ENCODE peak calls at places on chromosomes 4 and X, in five cellular contexts. N, E, A, F and J are unnamed samples. For H3K36me3, the result is how much of the 10 kb centered on the place peaks cover.

GRCh38 chrX:138986866-138987265 is 275.3 kb upstream of the FGF13 start:
- DNase-seq in N (no peak), E (no peak), A (no peak), F (no peak), J (no peak)

GRCh38 chr4:112099701-112100289 is 45.5 kb upstream of the FAM241A start:
- DNase-seq in N (peak), E (no peak), A (no peak), F (no peak), J (no peak)

GRCh38 chr4:39042365-39042764 is 10.2 kb upstream of the TMEM156 start:
- DNase-seq in N (no peak), E (no peak), A (no peak), F (no peak), J (no peak)

GRCh38 chr4:170009291-170009690 is 16.9 kb downstream of the MFAP3L start:
- DNase-seq in N (no peak), E (no peak), A (no peak), F (no peak), J (no peak)

GRCh38 chrX:134454506-134454905 is 5.5 kb upstream of the HPRT1 start:
- DNase-seq in N (no peak), E (no peak), A (no peak), F (no peak), J (no peak)

GRCh38 chrX:45697591-45697990 is 496.9 kb upstream of the DIPK2B start:
- DNase-seq in N (peak), E (no peak), A (no peak), F (no peak), J (no peak)

GRCh38 chrX:129427267-129427666 is 96.0 kb downstream of the SMARCA1 start:
- DNase-seq in N (no peak), E (no peak), A (no peak), F (no peak), J (no peak)

GRCh38 chr4:76246025-76246424 is 5.5 kb upstream of the FAM47E start:
- DNase-seq in N (no peak), E (no peak), A (no peak), F (no peak), J (no peak)

GRCh38 chr4:156390599-156391296 is 437.1 kb upstream of the CTSO start:
- DNase-seq in N (peak), E (no peak), A (peak), F (no peak), J (no peak)

GRCh38 chr4:25351777-25352421 is 25.2 kb upstream of the ANAPC4 start:
- DNase-seq in N (peak), E (no peak), A (no peak), F (no peak), J (no peak)

GRCh38 chr4:145066063-145066501 is 31.9 kb downstream of the ANAPC10 start:
- DNase-seq in N (no peak), E (no peak), A (no peak), F (no peak), J (no peak)

GRCh38 chr4:38728651-38729141 is 54.1 kb downstream of the TLR10 start:
- DNase-seq in N (no peak), E (no peak), A (no peak), F (no peak), J (no peak)

GRCh38 chrX:50860518-50860917 is 46.5 kb upstream of the SHROOM4 start:
- DNase-seq in N (no peak), E (no peak), A (no peak), F (no peak), J (no peak)

GRCh38 chrX:47384502-47384901 is 14.1 kb downstream of the ZNF157 start:
- DNase-seq in N (peak), E (peak), A (peak), F (peak), J (no peak)

GRCh38 chr4:28675582-28675981 is 1814.9 kb downstream of the STIM2 start:
- DNase-seq in N (no peak), E (no peak), A (no peak), F (no peak), J (no peak)

GRCh38 chrX:104113237-104113965 is 1.1 kb downstream of the ZCCHC18 start:
- DNase-seq in N (peak), E (peak), A (peak), F (peak), J (no peak)

GRCh38 chr4:76494243-76494642 is 59.2 kb downstream of the SHROOM3 start:
- DNase-seq in N (no peak), E (no peak), A (no peak), F (no peak), J (no peak)

GRCh38 chr4:182306792-182307507 is 63.7 kb downstream of the TENM3 start:
- DNase-seq in N (no peak), E (no peak), A (no peak), F (no peak), J (no peak)
- TF ChIP-seq CTCF in N (peak), E (no peak), A (no peak), F (no peak), J (no peak)

GRCh38 chr4:139904406-139904805 is 238.8 kb downstream of the MGST2 start:
- DNase-seq in N (no peak), E (no peak), A (no peak), F (no peak), J (no peak)

GRCh38 chr4:139903845-139904244 is 238.2 kb downstream of the MGST2 start:
- DNase-seq in N (no peak), E (no peak), A (no peak), F (no peak), J (no peak)

GRCh38 chr4:139901516-139902327 is 236.1 kb downstream of the MGST2 start:
- DNase-seq in N (no peak), E (no peak), A (no peak), F (no peak), J (no peak)

GRCh38 chr4:139900964-139901376 is 235.4 kb downstream of the MGST2 start:
- DNase-seq in N (no peak), E (no peak), A (no peak), F (no peak), J (no peak)

GRCh38 chr4:139902328-139903217 is 237.0 kb downstream of the MGST2 start:
- DNase-seq in N (no peak), E (no peak), A (no peak), F (no peak), J (no peak)
- H3K4me3 ChIP-seq in N (no peak), E (peak), A (peak), F (peak), J (peak)

GRCh38 chr4:84673475-84674230 is 90.7 kb downstream of the CDS1 start:
- DNase-seq in N (peak), E (no peak), A (no peak), F (no peak), J (peak)
- H3K36me3 ChIP-seq in N (half or more), E (under half), A (half or more), F (half or more), J (under half)

GRCh38 chr4:47510036-47510435 is 25.0 kb downstream of the ATP10D start:
- DNase-seq in N (no peak), E (no peak), A (no peak), F (no peak), J (no peak)

GRCh38 chr4:47505666-47506065 is 20.6 kb downstream of the ATP10D start:
- DNase-seq in N (no peak), E (no peak), A (no peak), F (no peak), J (no peak)

GRCh38 chr4:47513493-47513892 is 28.4 kb downstream of the ATP10D start:
- DNase-seq in N (no peak), E (no peak), A (no peak), F (no peak), J (no peak)

DNA sequence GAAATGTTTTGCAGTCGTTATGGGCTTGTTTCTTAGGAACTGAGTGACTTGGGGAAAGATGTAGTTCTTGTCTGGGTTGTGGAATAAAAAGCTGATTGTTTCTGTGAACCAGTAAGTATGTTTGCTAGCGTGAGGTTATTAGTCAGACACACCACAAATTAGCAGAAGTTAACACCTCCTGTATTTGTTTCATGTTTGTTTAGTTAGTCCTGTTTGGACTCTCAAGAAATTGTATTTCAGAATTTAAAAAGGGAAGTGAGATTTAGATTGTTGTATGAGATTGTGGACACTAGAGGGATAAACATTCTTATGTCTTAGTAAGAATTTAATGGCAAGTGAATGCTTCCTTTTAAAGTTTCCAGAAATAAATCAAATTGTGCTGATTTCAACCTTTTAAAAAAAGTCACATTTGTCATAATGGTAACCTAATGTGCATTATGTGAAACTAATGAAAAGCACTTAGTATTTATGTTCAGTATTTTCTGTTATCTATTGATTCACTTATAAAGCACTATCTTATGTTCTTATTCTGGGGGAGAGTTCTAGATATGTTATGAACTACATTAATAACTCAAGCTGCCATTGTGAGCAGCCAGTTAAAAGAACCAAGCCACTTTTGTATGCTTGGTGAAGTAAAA is 25.6 kb downstream of the ATP10D start:
- DNase-seq in N (peak), E (no peak), A (no peak), F (no peak), J (no peak)
- TF ChIP-seq CTCF in N (peak), E (no peak), A (no peak), F (no peak), J (peak)

GRCh38 chr4:138051157-138051556 is 191.0 kb downstream of the SLC7A11 start:
- DNase-seq in N (no peak), E (no peak), A (no peak), F (no peak), J (no peak)

GRCh38 chr4:138056541-138056940 is 185.6 kb downstream of the SLC7A11 start:
- DNase-seq in N (no peak), E (no peak), A (no peak), F (no peak), J (no peak)

GRCh38 chr4:138053601-138054322 is 188.4 kb downstream of the SLC7A11 start:
- DNase-seq in N (peak), E (no peak), A (no peak), F (no peak), J (peak)

GRCh38 chr4:138050601-138051000 is 191.5 kb downstream of the SLC7A11 start:
- DNase-seq in N (no peak), E (no peak), A (no peak), F (no peak), J (no peak)

GRCh38 chr4:138055890-138056289 is 186.3 kb downstream of the SLC7A11 start:
- DNase-seq in N (no peak), E (no peak), A (no peak), F (no peak), J (peak)
- H3K4me3 ChIP-seq in N (no peak), E (no peak), A (no peak), F (no peak), J (no peak)

DNA sequence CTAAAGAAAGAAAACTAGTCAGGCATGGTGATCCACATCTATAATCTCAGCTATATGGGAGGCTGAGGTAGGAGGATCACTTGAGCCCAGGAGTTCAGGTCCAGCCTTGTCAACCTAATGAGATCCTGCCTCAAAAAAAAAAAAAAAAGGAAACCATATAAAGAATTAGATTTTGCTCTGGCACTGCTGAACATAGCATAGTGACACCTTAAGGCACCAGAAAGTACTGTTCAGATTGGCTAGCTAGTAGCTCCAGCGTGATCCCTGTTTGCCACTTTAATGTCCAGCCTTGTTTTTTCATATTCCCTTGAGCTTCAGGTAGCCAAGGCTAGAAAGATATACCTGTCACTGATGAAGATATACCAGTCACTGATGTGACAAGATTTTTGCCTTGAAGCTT is 34.1 kb downstream of the EXOC1 start:
- DNase-seq in N (no peak), E (no peak), A (no peak), F (no peak), J (no peak)
- H3K36me3 ChIP-seq in N (under half), E (under half), A (under half), F (under half), J (under half)

DNA sequence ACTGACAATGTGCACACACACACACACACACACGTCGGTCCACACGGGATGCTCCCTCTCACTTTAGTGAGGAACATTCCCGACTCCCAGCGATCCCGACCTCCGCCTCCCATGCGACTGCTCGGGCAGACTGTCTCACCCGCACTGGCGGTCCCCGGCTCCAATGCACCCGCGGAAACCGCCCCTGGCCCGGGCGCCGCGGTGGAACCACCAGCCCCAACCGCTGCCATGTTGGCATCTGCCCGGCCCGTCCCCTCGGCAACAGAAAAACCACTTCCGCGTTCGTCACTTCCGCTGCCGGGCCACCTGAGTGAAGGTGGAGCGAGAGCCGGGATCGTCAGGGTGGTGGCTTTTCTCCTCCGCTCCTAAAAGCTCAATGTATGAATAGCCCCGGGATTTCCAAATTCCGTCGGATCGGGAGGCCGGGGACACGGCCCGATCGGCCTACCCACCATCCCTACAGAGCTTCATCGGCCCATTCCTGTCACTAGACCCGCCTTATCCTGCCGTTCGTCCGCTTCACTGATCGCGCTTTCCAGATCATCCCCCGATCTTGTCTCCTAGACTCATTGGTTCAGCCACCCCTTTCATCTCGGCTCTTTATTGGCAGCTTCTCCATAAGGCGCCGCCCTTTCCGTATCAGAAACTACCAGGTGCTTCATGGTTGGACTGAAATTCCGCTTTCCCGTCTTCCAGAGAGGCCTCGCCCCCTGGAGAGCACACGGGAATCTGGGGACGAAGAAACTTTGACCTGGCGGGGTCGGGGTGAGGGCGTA is at the start of gene SLC35A2:
- DNase-seq in N (peak), E (peak), A (peak), F (peak), J (no peak)
- TF ChIP-seq CTCF in N (no peak), E (no peak), A (no peak), F (no peak), J (no peak)

GRCh38 chr4:3387154-3387942 is 54.4 kb upstream of the HGFAC start:
- DNase-seq in N (no peak), E (no peak), A (no peak), F (no peak), J (no peak)

GRCh38 chr4:3388461-3389185 is 53.1 kb upstream of the HGFAC start:
- DNase-seq in N (peak), E (no peak), A (peak), F (no peak), J (peak)

GRCh38 chr4:3389186-3389878 is 52.4 kb upstream of the HGFAC start:
- DNase-seq in N (no peak), E (no peak), A (peak), F (no peak), J (no peak)

GRCh38 chr4:3386486-3386885 is 55.3 kb upstream of the HGFAC start:
- DNase-seq in N (no peak), E (no peak), A (no peak), F (no peak), J (no peak)

DNA sequence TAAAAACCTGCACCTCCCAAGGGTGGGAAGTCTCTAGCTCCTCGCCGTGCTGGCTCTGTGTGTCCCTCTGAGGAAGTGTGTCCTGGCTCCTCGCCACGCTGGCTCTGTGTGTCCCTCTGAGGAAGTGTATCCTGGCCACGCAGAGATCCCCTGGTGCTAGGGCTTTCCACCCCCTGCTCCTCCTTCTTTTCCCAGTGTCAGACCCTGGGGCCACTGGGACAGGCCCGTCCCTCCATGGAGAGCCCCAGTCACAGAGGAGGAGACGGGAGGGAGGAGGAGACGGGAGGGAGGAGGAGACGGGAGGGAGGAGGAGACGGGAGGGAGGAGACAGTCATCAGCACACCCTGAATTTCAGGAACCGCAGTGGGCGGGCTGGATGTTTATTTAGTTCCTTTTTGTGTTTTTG is 53.8 kb upstream of the HGFAC start:
- DNase-seq in N (peak), E (peak), A (peak), F (peak), J (no peak)
- H3K4me3 ChIP-seq in N (no peak), E (peak), A (peak), F (peak), J (peak)

GRCh38 chr4:103085555-103086196 is 9.1 kb upstream of the SLC9B2 start:
- DNase-seq in N (no peak), E (no peak), A (no peak), F (no peak), J (no peak)

GRCh38 chr4:103092245-103092644 is 7.4 kb downstream of the BDH2 start:
- DNase-seq in N (no peak), E (no peak), A (no peak), F (no peak), J (no peak)

GRCh38 chr4:103091601-103092223 is 7.9 kb downstream of the BDH2 start:
- DNase-seq in N (peak), E (no peak), A (no peak), F (no peak), J (no peak)

GRCh38 chr4:103086565-103086964 is 10.0 kb upstream of the SLC9B2 start:
- DNase-seq in N (no peak), E (no peak), A (no peak), F (no peak), J (no peak)
- H3K36me3 ChIP-seq in N (half or more), E (under half), A (half or more), F (half or more), J (under half)

GRCh38 chrX:106862972-106863688 is 40.0 kb downstream of the RIPPLY1 start:
- DNase-seq in N (peak), E (no peak), A (no peak), F (no peak), J (no peak)
- TF ChIP-seq CTCF in N (peak), E (no peak), A (no peak), F (no peak), J (peak)